ENCODE peak calls at places on chromosome 4, in ten cellular contexts. W is EH, G is cardiac muscle cell, T is T-helper 22 cell, P is A172, D is HEK293T, Z is DMS153, X is A549, S is HepG2, U is K562. E is an unnamed sample.

GRCh38 chr4:186137193-186137792 is 32.8 kb downstream of the FAM149A start:
- DNase-seq in W (peak; percentile 23), G (peak; percentile 56), T (no peak), P (peak; percentile 28), D (peak; percentile 14), Z (no peak), X (peak; percentile 11), S (no peak), U (no peak), E (no peak)

GRCh38 chr4:53128959-53129358 is 236.9 kb downstream of the SCFD2 start:
- DNase-seq in W (no peak), G (peak; percentile 74), T (no peak), P (no peak), D (no peak), Z (no peak), X (no peak), S (no peak), U (no peak), E (no peak)

GRCh38 chr4:185357220-185357619 is 38.5 kb downstream of the LRP2BP start:
- DNase-seq in W (peak; percentile 49), G (no peak), T (no peak), P (no peak), D (no peak), Z (no peak), X (no peak), S (no peak), U (no peak), E (no peak)

GRCh38 chr4:116599859-116600258 is 485.5 kb downstream of the TRAM1L1 start:
- DNase-seq in W (no peak), G (no peak), T (no peak), P (no peak), D (peak; percentile 19), Z (no peak), X (peak; percentile 0), S (no peak), U (peak; percentile 4), E (no peak)

GRCh38 chr4:24477919-24478318 is 106.4 kb downstream of the DHX15 start:
- DNase-seq in W (peak; percentile 74), G (peak; percentile 93), T (no peak), P (peak; percentile 19), D (no peak), Z (no peak), X (no peak), S (no peak), U (no peak), E (no peak)

GRCh38 chr4:176270669-176271068 is 1.6 kb upstream of the ASB5 start:
- DNase-seq in W (peak; percentile 100), G (peak; percentile 84), T (no peak), P (peak; percentile 97), D (peak; percentile 53), Z (peak; percentile 27), X (peak; percentile 86), S (peak; percentile 20), U (no peak), E (no peak)

GRCh38 chr4:123741906-123742305 is 345.3 kb downstream of the SPRY1 start:
- DNase-seq in W (peak; percentile 11), G (peak; percentile 75), T (no peak), P (no peak), D (no peak), Z (no peak), X (no peak), S (no peak), U (no peak), E (no peak)

GRCh38 chr4:25002679-25003078 is 28.1 kb downstream of the LGI2 start:
- DNase-seq in W (no peak), G (peak; percentile 41), T (no peak), P (no peak), D (no peak), Z (no peak), X (no peak), S (no peak), U (no peak), E (no peak)

GRCh38 chr4:6052679-6053078 is 34.4 kb upstream of the C4orf50 start:
- DNase-seq in W (no peak), G (no peak), T (no peak), P (peak; percentile 60), D (no peak), Z (no peak), X (peak; percentile 26), S (no peak), U (peak; percentile 31), E (no peak)

GRCh38 chr4:5933996-5934831 is 41.3 kb upstream of the CRMP1 start:
- DNase-seq in W (no peak), G (no peak), T (no peak), P (no peak), D (no peak), Z (no peak), X (no peak), S (no peak), U (no peak), E (no peak)

GRCh38 chr4:95729596-95729995 is 110.3 kb upstream of the PDHA2 start:
- DNase-seq in W (no peak), G (no peak), T (no peak), P (no peak), D (no peak), Z (no peak), X (no peak), S (no peak), U (no peak), E (no peak)

GRCh38 chr4:46404961-46405360 is 15.0 kb upstream of the GABRA2 start:
- DNase-seq in W (no peak), G (peak; percentile 20), T (no peak), P (no peak), D (no peak), Z (peak; percentile 57), X (no peak), S (peak; percentile 10), U (no peak), E (no peak)

GRCh38 chr4:5921981-5922380 is 29.1 kb upstream of the CRMP1 start:
- DNase-seq in W (no peak), G (no peak), T (no peak), P (no peak), D (no peak), Z (no peak), X (no peak), S (no peak), U (no peak), E (no peak)

GRCh38 chr4:142984871-142985585 is 138.9 kb upstream of the INPP4B start:
- DNase-seq in W (peak; percentile 29), G (peak; percentile 32), T (no peak), P (peak; percentile 19), D (peak; percentile 39), Z (no peak), X (peak; percentile 15), S (peak; percentile 23), U (peak; percentile 3), E (no peak)

GRCh38 chr4:151417766-151418376 is 8.9 kb downstream of the FHIP1A start:
- DNase-seq in W (no peak), G (no peak), T (no peak), P (peak; percentile 25), D (no peak), Z (no peak), X (no peak), S (no peak), U (no peak), E (no peak)

GRCh38 chr4:3336389-3337356 is 43.9 kb downstream of the RGS12 start:
- DNase-seq in W (no peak), G (no peak), T (no peak), P (peak; percentile 18), D (no peak), Z (no peak), X (no peak), S (no peak), U (no peak), E (no peak)

GRCh38 chr4:184487503-184487902 is 13.2 kb upstream of the IRF2 start:
- DNase-seq in W (no peak), G (no peak), T (no peak), P (no peak), D (no peak), Z (no peak), X (no peak), S (no peak), U (no peak), E (no peak)

GRCh38 chr4:176635372-176636261 is 157.1 kb downstream of the VEGFC start:
- DNase-seq in W (peak; percentile 77), G (peak; percentile 85), T (no peak), P (peak; percentile 74), D (peak; percentile 16), Z (no peak), X (peak; percentile 97), S (no peak), U (no peak), E (no peak)

GRCh38 chr4:97153042-97153441 is 990.2 kb downstream of the STPG2 start:
- DNase-seq in W (no peak), G (peak; percentile 27), T (no peak), P (peak; percentile 13), D (peak; percentile 12), Z (peak; percentile 32), X (peak; percentile 1), S (peak; percentile 1), U (no peak), E (no peak)

GRCh38 chr4:5730993-5731975 is 20.3 kb downstream of the EVC start:
- DNase-seq in W (peak; percentile 24), G (no peak), T (no peak), P (no peak), D (no peak), Z (no peak), X (no peak), S (no peak), U (no peak), E (no peak)

GRCh38 chr4:172826346-172826745 is 342.3 kb upstream of the GALNT7 start:
- DNase-seq in W (peak; percentile 63), G (no peak), T (no peak), P (peak; percentile 51), D (no peak), Z (no peak), X (peak; percentile 9), S (no peak), U (no peak), E (no peak)

GRCh38 chr4:150722908-150723362 is 141.0 kb downstream of the MAB21L2 start:
- DNase-seq in W (peak; percentile 25), G (peak; percentile 90), T (no peak), P (no peak), D (peak; percentile 6), Z (no peak), X (peak; percentile 40), S (no peak), U (no peak), E (no peak)

GRCh38 chr4:111943796-111944203 is 201.5 kb upstream of the FAM241A start:
- DNase-seq in W (peak; percentile 48), G (peak; percentile 31), T (no peak), P (peak; percentile 49), D (peak; percentile 78), Z (peak; percentile 9), X (peak; percentile 65), S (peak; percentile 28), U (peak; percentile 9), E (no peak)

GRCh38 chr4:7168106-7168505 is 24.2 kb upstream of the SORCS2 start:
- DNase-seq in W (no peak), G (no peak), T (no peak), P (no peak), D (no peak), Z (no peak), X (no peak), S (no peak), U (no peak), E (no peak)

GRCh38 chr4:185567828-185568442 is 32.6 kb upstream of the PDLIM3 start:
- DNase-seq in W (peak; percentile 39), G (peak; percentile 85), T (no peak), P (no peak), D (no peak), Z (no peak), X (no peak), S (peak; percentile 80), U (no peak), E (no peak)

GRCh38 chr4:132958457-132959263 is 190.4 kb upstream of the PCDH10 start:
- DNase-seq in W (no peak), G (no peak), T (no peak), P (no peak), D (no peak), Z (no peak), X (no peak), S (no peak), U (no peak), E (no peak)

GRCh38 chr4:25367877-25368276 is 9.2 kb upstream of the ANAPC4 start:
- DNase-seq in W (no peak), G (no peak), T (no peak), P (no peak), D (no peak), Z (no peak), X (no peak), S (no peak), U (no peak), E (no peak)

GRCh38 chr4:55902677-55903076 is 46.1 kb upstream of the CEP135 start:
- DNase-seq in W (no peak), G (no peak), T (no peak), P (no peak), D (no peak), Z (no peak), X (no peak), S (no peak), U (no peak), E (no peak)

E was measured in NCI-H146.